ENCODE peak calls at places on chromosomes 2 and 18, in five cellular contexts. U, C, V, J and H are unnamed samples.

GRCh38 chr2:65586516-65586915 is 154.1 kb upstream of the SPRED2 start:
- DNase-seq in V (no peak), J (no peak), C (no peak), U (no peak), H (no peak)

GRCh38 chr2:29420484-29420883 is 305.3 kb downstream of the CLIP4 start:
- DNase-seq in J (no peak), V (no peak), U (no peak), C (no peak), H (no peak)

GRCh38 chr18:50508228-50508627 is 51.7 kb upstream of the MAPK4 start:
- DNase-seq in C (no peak), J (no peak), V (no peak), U (no peak), H (no peak)

GRCh38 chr2:215738360-215738759 is 275.0 kb downstream of the MREG start:
- DNase-seq in V (no peak), C (no peak), U (no peak), J (no peak), H (no peak)

GRCh38 chr2:11702946-11703345 is 33.0 kb upstream of the NTSR2 start:
- DNase-seq in J (no peak), C (no peak), U (no peak), V (no peak), H (no peak)

GRCh38 chr2:40721595-40721994 is 269.7 kb upstream of the SLC8A1 start:
- DNase-seq in V (no peak), U (no peak), C (no peak), J (no peak), H (no peak)

GRCh38 chr2:174753038-174753633 is 11.1 kb downstream of the CHRNA1 start:
- DNase-seq in C (no peak), V (peak; percentile 81), J (no peak), U (no peak), H (peak; percentile 71)

GRCh38 chr18:22935431-22935830 is 2.3 kb downstream of the RBBP8 start:
- DNase-seq in U (no peak), J (no peak), V (no peak), C (no peak), H (no peak)

GRCh38 chr2:184566716-184567115 is 31.6 kb upstream of the ZNF804A start:
- DNase-seq in U (no peak), V (no peak), C (no peak), J (no peak), H (no peak)

GRCh38 chr2:176139621-176140020 is 10.1 kb downstream of the HOXD8 start:
- DNase-seq in U (no peak), C (no peak), J (no peak), V (no peak), H (no peak)

GRCh38 chr2:105803773-105804172 is 59.1 kb downstream of the NCK2 start:
- DNase-seq in J (no peak), U (peak; percentile 79), V (no peak), C (no peak), H (no peak)

GRCh38 chr2:168642873-168643272 is 159.6 kb upstream of the NOSTRIN start:
- DNase-seq in C (no peak), J (no peak), V (no peak), U (no peak), H (no peak)

GRCh38 chr2:207434288-207434687 is 95.5 kb upstream of the CREB1 start:
- DNase-seq in J (no peak), U (no peak), C (no peak), V (no peak), H (no peak)

GRCh38 chr2:159606287-159606686 is 10.1 kb downstream of the BAZ2B start:
- DNase-seq in C (no peak), J (no peak), U (no peak), V (no peak), H (no peak)

GRCh38 chr2:3505771-3506170 is 13.6 kb downstream of the ADI1 start:
- DNase-seq in U (no peak), C (no peak), V (no peak), J (no peak), H (no peak)

GRCh38 chr2:1546023-1546591 is 132.8 kb downstream of the TPO start:
- DNase-seq in J (no peak), V (no peak), U (peak; percentile 35), C (no peak), H (no peak)

GRCh38 chr2:134499307-134499706 is 219.5 kb downstream of the TMEM163 start:
- DNase-seq in J (no peak), C (no peak), V (no peak), U (no peak), H (no peak)

GRCh38 chr2:186726938-186727337 is 33.1 kb downstream of the FAM171B start:
- DNase-seq in U (no peak), J (no peak), C (no peak), V (no peak), H (no peak)

GRCh38 chr2:217538719-217539118 is 464.1 kb downstream of the TNS1 start:
- DNase-seq in V (no peak), U (no peak), C (no peak), J (no peak), H (no peak)

GRCh38 chr2:174585111-174585510 is 12.5 kb downstream of the WIPF1 start:
- DNase-seq in V (no peak), U (peak; percentile 29), C (no peak), J (no peak), H (no peak)